ENCODE peak calls at places on chromosome 14, in eight cellular contexts. F is heart left ventricle, B is stomach, A is testis, O is A549, I is lower leg skin, M is IMR-90, G is uterus. X is an unnamed sample.

GRCh38 chr14:35992816-35993511 is 166.8 kb downstream of the BRMS1L start:
- DNase-seq in F (no peak), B (no peak), A (no peak), O (no peak), I (no peak), M (no peak), G (no peak), X (peak)

GRCh38 chr14:24430682-24431568 is 1.2 kb downstream of the KHNYN start:
- DNase-seq in F (no peak), B (peak), A (peak), O (no peak), I (no peak), M (peak), G (peak), X (peak)

GRCh38 chr14:92866181-92866752 is 56.7 kb upstream of the CHGA start:
- DNase-seq in F (no peak), B (no peak), A (no peak), O (no peak), I (no peak), M (peak), G (peak), X (no peak)

GRCh38 chr14:101069666-101070362 is 166.3 kb upstream of the RTL1 start:
- DNase-seq in F (peak), B (peak), A (peak), O (no peak), I (peak), M (no peak), G (peak), X (no peak)

GRCh38 chr14:50759800-50760543 is 71.0 kb downstream of the NIN start:
- DNase-seq in F (no peak), B (no peak), A (no peak), O (no peak), I (no peak), M (no peak), G (no peak), X (no peak)

GRCh38 chr14:65041434-65041915 is 54.8 kb downstream of the FNTB start:
- DNase-seq in F (no peak), B (peak), A (no peak), O (no peak), I (peak), M (no peak), G (no peak), X (no peak)

GRCh38 chr14:93015039-93015438 is 92.1 kb downstream of the CHGA start:
- DNase-seq in F (no peak), B (no peak), A (no peak), O (no peak), I (no peak), M (no peak), G (no peak), X (no peak)

GRCh38 chr14:61145903-61146411 is 135.2 kb downstream of the TMEM30B start:
- DNase-seq in F (no peak), B (no peak), A (no peak), O (no peak), I (no peak), M (peak), G (no peak), X (no peak)

GRCh38 chr14:55628426-55628825 is 48.4 kb downstream of the KTN1 start:
- DNase-seq in F (no peak), B (no peak), A (no peak), O (no peak), I (no peak), M (peak), G (no peak), X (no peak)

GRCh38 chr14:90455100-90455571 is 58.3 kb downstream of the CALM1 start:
- DNase-seq in F (no peak), B (no peak), A (no peak), O (no peak), I (peak), M (no peak), G (peak), X (no peak)

GRCh38 chr14:78401866-78402265 is 231.7 kb downstream of the NRXN3 start:
- DNase-seq in F (no peak), B (no peak), A (no peak), O (no peak), I (no peak), M (no peak), G (no peak), X (no peak)

GRCh38 chr14:61750708-61751474 is 11.3 kb upstream of the SNAPC1 start:
- DNase-seq in F (peak), B (peak), A (peak), O (peak), I (peak), M (peak), G (peak), X (peak)

GRCh38 chr14:70317969-70318634 is 41.4 kb downstream of the COX16 start:
- DNase-seq in F (no peak), B (peak), A (peak), O (peak), I (no peak), M (peak), G (no peak), X (peak)

GRCh38 chr14:102524451-102525212 is 15.1 kb upstream of the ANKRD9 start:
- DNase-seq in F (peak), B (peak), A (peak), O (peak), I (peak), M (peak), G (peak), X (peak)
- TF ChIP-seq POLR2A in F (no peak), B (no peak), A (no peak), O (peak), I (no peak), M (peak), G (peak), X (no peak)

GRCh38 chr14:53148612-53149202 is 4.4 kb downstream of the DDHD1 start:
- DNase-seq in F (no peak), B (no peak), A (no peak), O (no peak), I (no peak), M (no peak), G (no peak), X (no peak)
- TF ChIP-seq CTCF in F (no peak), B (no peak), A (no peak), O (no peak), I (no peak), M (no peak), G (no peak), X (no peak)

GRCh38 chr14:103347091-103347815 is 13.2 kb downstream of the EIF5 start:
- DNase-seq in F (no peak), B (no peak), A (no peak), O (no peak), I (no peak), M (no peak), G (no peak), X (no peak)
- TF ChIP-seq POLR2A in F (no peak), B (no peak), A (no peak), O (no peak), I (no peak), M (no peak), G (no peak), X (no peak)

DNA sequence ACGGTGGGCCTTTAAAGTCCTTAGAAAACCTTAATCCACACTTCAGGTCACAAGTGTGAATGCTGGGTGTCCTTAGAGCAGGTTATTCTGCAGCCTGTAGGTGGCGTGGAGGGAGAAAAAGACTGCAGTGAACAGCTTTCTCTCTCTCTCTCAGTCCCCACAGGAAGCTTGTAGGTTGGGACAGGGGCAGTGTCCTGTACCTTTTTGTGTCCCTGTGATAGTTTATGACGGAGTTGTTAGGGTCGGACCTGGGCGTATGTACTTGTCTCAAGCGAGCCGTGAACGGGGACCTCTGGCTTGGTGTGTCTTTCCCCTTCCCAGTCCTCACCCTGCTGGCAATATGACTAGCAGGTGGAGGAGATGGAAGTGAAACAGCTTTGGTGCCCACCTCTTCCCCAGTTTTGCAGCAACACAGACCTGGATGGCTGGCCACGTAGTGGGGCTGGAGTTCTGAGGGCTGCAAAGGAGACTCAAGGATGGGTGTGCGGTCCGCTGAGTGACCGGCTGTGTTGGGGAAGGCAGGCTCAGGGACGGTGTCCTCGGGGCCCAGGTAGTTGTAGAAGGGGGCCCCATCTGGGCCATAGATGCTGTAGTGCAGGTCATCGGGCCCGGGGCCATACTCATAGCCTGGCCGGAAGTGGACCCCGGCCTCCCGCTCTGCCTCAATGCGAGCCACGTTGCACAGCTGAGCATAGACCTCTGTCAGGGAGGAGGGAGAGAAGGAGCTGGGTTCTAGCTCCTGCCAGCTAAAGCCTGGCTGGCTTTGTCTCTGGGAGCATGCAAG is 8.9 kb downstream of the ISCA2 start:
- DNase-seq in F (no peak), B (no peak), A (peak), O (peak), I (no peak), M (peak), G (no peak), X (peak)
- TF ChIP-seq CTCF in F (peak), B (peak), A (peak), O (peak), I (no peak), M (peak), G (peak), X (peak)

GRCh38 chr14:41490323-41490722 is 116.4 kb upstream of the LRFN5 start:
- DNase-seq in F (no peak), B (no peak), A (no peak), O (no peak), I (no peak), M (no peak), G (no peak), X (no peak)
- TF ChIP-seq POLR2A in F (no peak), B (no peak), A (no peak), O (no peak), I (no peak), M (no peak), G (no peak), X (no peak)

GRCh38 chr14:77181603-77182437 is at the start of gene TMEM63C:
- DNase-seq in F (no peak), B (peak), A (peak), O (peak), I (no peak), M (no peak), G (no peak), X (peak)
- TF ChIP-seq CTCF in F (no peak), B (no peak), A (no peak), O (no peak), I (no peak), M (no peak), G (no peak), X (no peak)

X was measured in thyroid gland.